ENCODE peak calls at places on chromosomes 1 and 21, in eight cellular contexts. One of them, this sample, is unnamed.

GRCh38 chr1:247297263-247298123 is 34.2 kb downstream of the ZNF496 start:
- DNase-seq in HFF-Myc: no peak
- DNase-seq in NCI-H2227 treated with DMSO at 0.1 percent for 48 hours: no peak
- DNase-seq in mesendoderm: no peak
- DNase-seq in IMR-90: no peak
- DNase-seq in GM12891: no peak
- DNase-seq in glutamatergic neuron: no peak
- DNase-seq in cardiac muscle cell: no peak
- DNase-seq in this sample: no peak

GRCh38 chr21:45516071-45516670 is 26.1 kb downstream of the SLC19A1 start:
- DNase-seq in NCI-H2227 treated with DMSO at 0.1 percent for 48 hours: no peak
- DNase-seq in GM12891: no peak
- DNase-seq in cardiac muscle cell: no peak
- DNase-seq in HFF-Myc: no peak
- DNase-seq in mesendoderm: no peak
- DNase-seq in glutamatergic neuron: peak; percentile 17
- DNase-seq in IMR-90: no peak
- DNase-seq in this sample: no peak

GRCh38 chr1:86846166-86846647 is 67.7 kb downstream of the SELENOF start:
- DNase-seq in GM12891: no peak
- DNase-seq in glutamatergic neuron: no peak
- DNase-seq in cardiac muscle cell: peak; percentile 90
- DNase-seq in HFF-Myc: peak; percentile 53
- DNase-seq in NCI-H2227 treated with DMSO at 0.1 percent for 48 hours: no peak
- DNase-seq in mesendoderm: no peak
- DNase-seq in IMR-90: peak; percentile 91
- DNase-seq in this sample: no peak

GRCh38 chr1:24391882-24392603 is 21.5 kb downstream of the STPG1 start:
- DNase-seq in NCI-H2227 treated with DMSO at 0.1 percent for 48 hours: peak; percentile 57
- DNase-seq in cardiac muscle cell: peak; percentile 66
- DNase-seq in glutamatergic neuron: peak; percentile 83
- DNase-seq in IMR-90: peak; percentile 51
- DNase-seq in GM12891: no peak
- DNase-seq in HFF-Myc: no peak
- DNase-seq in mesendoderm: peak; percentile 78
- DNase-seq in this sample: peak; percentile 88

GRCh38 chr1:81974883-81975555 is 174.3 kb downstream of the ADGRL2 start:
- DNase-seq in cardiac muscle cell: no peak
- DNase-seq in HFF-Myc: no peak
- DNase-seq in GM12891: no peak
- DNase-seq in IMR-90: no peak
- DNase-seq in NCI-H2227 treated with DMSO at 0.1 percent for 48 hours: no peak
- DNase-seq in glutamatergic neuron: no peak
- DNase-seq in mesendoderm: no peak
- DNase-seq in this sample: no peak

GRCh38 chr1:47568763-47569162 is 130.9 kb downstream of the FOXD2 start:
- DNase-seq in IMR-90: no peak
- DNase-seq in mesendoderm: no peak
- DNase-seq in cardiac muscle cell: no peak
- DNase-seq in GM12891: no peak
- DNase-seq in HFF-Myc: no peak
- DNase-seq in glutamatergic neuron: no peak
- DNase-seq in NCI-H2227 treated with DMSO at 0.1 percent for 48 hours: no peak
- DNase-seq in this sample: no peak

GRCh38 chr21:25385912-25386474 is 221.3 kb downstream of the MRPL39 start:
- DNase-seq in NCI-H2227 treated with DMSO at 0.1 percent for 48 hours: peak; percentile 73
- DNase-seq in cardiac muscle cell: peak; percentile 77
- DNase-seq in mesendoderm: peak; percentile 83
- DNase-seq in glutamatergic neuron: no peak
- DNase-seq in GM12891: no peak
- DNase-seq in HFF-Myc: peak; percentile 52
- DNase-seq in IMR-90: peak; percentile 77
- DNase-seq in this sample: no peak

GRCh38 chr1:55214903-55215193 is 316 bp downstream of the USP24 start:
- DNase-seq in cardiac muscle cell: peak; percentile 53
- DNase-seq in GM12891: no peak
- DNase-seq in HFF-Myc: no peak
- DNase-seq in mesendoderm: peak; percentile 76
- DNase-seq in IMR-90: peak; percentile 49
- DNase-seq in glutamatergic neuron: peak; percentile 65
- DNase-seq in NCI-H2227 treated with DMSO at 0.1 percent for 48 hours: peak; percentile 11
- DNase-seq in this sample: peak; percentile 77